ENCODE peak calls at places on chromosome 2, in nine cellular contexts. X is CD8-positive, alpha-beta T cell; A is astrocyte; K is prostate gland; F is A549; D is transverse colon; C is MM.1S; V is hepatocyte; M is SJSA1. P is an unnamed sample. For H3K4me1 and H3K9me3, the result is how much of the 10 kb centered on the place peaks cover.

GRCh38 chr2:239502430-239503221 is 101.8 kb upstream of the HDAC4 start:
- DNase-seq in X (no peak), A (no peak), K (no peak), F (no peak), D (no peak), C (no peak), V (no peak), M (no peak), P (no peak)

GRCh38 chr2:3282056-3282998 is 95.3 kb downstream of the EIPR1 start:
- DNase-seq in X (no peak), A (peak), K (peak), F (no peak), D (no peak), C (no peak), V (no peak), M (no peak), P (peak)

GRCh38 chr2:221791840-221792239 is 219.7 kb upstream of the EPHA4 start:
- DNase-seq in X (no peak), A (peak), K (no peak), F (no peak), D (no peak), C (no peak), V (no peak), M (no peak), P (no peak)

GRCh38 chr2:237867465-237867864 is 8.0 kb downstream of the RAMP1 start:
- DNase-seq in X (no peak), A (no peak), K (no peak), F (no peak), D (no peak), C (no peak), V (peak), M (no peak), P (no peak)

GRCh38 chr2:181680937-181681811 is 857 bp upstream of the NEUROD1 start:
- DNase-seq in X (no peak), A (no peak), K (no peak), F (no peak), D (no peak), C (no peak), V (no peak), M (no peak), P (no peak)

GRCh38 chr2:38440655-38441054 is 63.6 kb upstream of the ATL2 start:
- DNase-seq in X (no peak), A (no peak), K (peak), F (no peak), D (no peak), C (no peak), V (peak), M (no peak), P (no peak)

GRCh38 chr2:207202645-207203044 is 36.9 kb upstream of the KLF7 start:
- DNase-seq in X (no peak), A (peak), K (no peak), F (no peak), D (no peak), C (peak), V (peak), M (no peak), P (no peak)

GRCh38 chr2:40315684-40316083 is 136.2 kb downstream of the SLC8A1 start:
- DNase-seq in X (no peak), A (peak), K (no peak), F (no peak), D (no peak), C (no peak), V (no peak), M (no peak), P (no peak)

GRCh38 chr2:171309727-171310265 is 124.0 kb downstream of the METTL8 start:
- DNase-seq in X (no peak), A (no peak), K (no peak), F (no peak), D (no peak), C (no peak), V (no peak), M (no peak), P (no peak)

GRCh38 chr2:205650450-205650849 is 31.9 kb upstream of the NRP2 start:
- DNase-seq in X (no peak), A (peak), K (no peak), F (no peak), D (no peak), C (no peak), V (no peak), M (peak), P (no peak)

GRCh38 chr2:66134113-66134730 is 300.7 kb upstream of the MEIS1 start:
- DNase-seq in X (no peak), A (no peak), K (no peak), F (no peak), D (no peak), C (no peak), V (no peak), M (no peak), P (no peak)

GRCh38 chr2:3605013-3605961 is 10.4 kb downstream of the COLEC11 start:
- DNase-seq in X (no peak), A (peak), K (no peak), F (peak), D (no peak), C (no peak), V (no peak), M (no peak), P (peak)

GRCh38 chr2:68328901-68329300 is 9.2 kb upstream of the CNRIP1 start:
- DNase-seq in X (no peak), A (no peak), K (no peak), F (no peak), D (no peak), C (no peak), V (no peak), M (no peak), P (no peak)

GRCh38 chr2:157727693-157728092 is 99.0 kb upstream of the ACVR1C start:
- DNase-seq in X (no peak), A (no peak), K (no peak), F (no peak), D (no peak), C (no peak), V (no peak), M (no peak), P (no peak)

GRCh38 chr2:54107903-54108615 is 7.4 kb upstream of the ACYP2 start:
- DNase-seq in X (no peak), A (no peak), K (no peak), F (no peak), D (no peak), C (no peak), V (no peak), M (no peak), P (no peak)

GRCh38 chr2:43135583-43135982 is 90.8 kb downstream of the ZFP36L2 start:
- DNase-seq in X (no peak), A (no peak), K (no peak), F (no peak), D (no peak), C (no peak), V (peak), M (no peak), P (no peak)

GRCh38 chr2:107263596-107264090 is 377.7 kb upstream of the ST6GAL2 start:
- DNase-seq in X (no peak), A (no peak), K (no peak), F (no peak), D (no peak), C (no peak), V (no peak), M (no peak), P (no peak)

GRCh38 chr2:189933041-189933440 is 129.5 kb downstream of the MSTN start:
- DNase-seq in X (no peak), A (no peak), K (no peak), F (no peak), D (no peak), C (peak), V (no peak), M (peak), P (no peak)

GRCh38 chr2:240451108-240451611 is 15.7 kb downstream of the GPC1 start:
- DNase-seq in X (no peak), A (no peak), K (peak), F (no peak), D (no peak), C (no peak), V (no peak), M (no peak), P (no peak)

GRCh38 chr2:121338281-121338680 is 53.3 kb upstream of the TFCP2L1 start:
- DNase-seq in X (no peak), A (no peak), K (no peak), F (no peak), D (no peak), C (no peak), V (no peak), M (no peak), P (no peak)

GRCh38 chr2:16625201-16625729 is 40.4 kb downstream of the CYRIA start:
- DNase-seq in X (no peak), A (no peak), K (no peak), F (no peak), D (peak), C (no peak), V (no peak), M (no peak), P (peak)

GRCh38 chr2:174198846-174199564 is 49.3 kb downstream of the OLA1 start:
- DNase-seq in X (no peak), A (peak), K (no peak), F (no peak), D (no peak), C (no peak), V (no peak), M (peak), P (no peak)
- H3K4me1 ChIP-seq in X (under half), A (under half), K (under half), F (under half), D (under half), C (under half), V (under half), M (under half), P (under half)

GRCh38 chr2:224293976-224294375 is 107.9 kb downstream of the FAM124B start:
- DNase-seq in X (no peak), A (no peak), K (no peak), F (no peak), D (no peak), C (no peak), V (no peak), M (no peak), P (no peak)
- H3K27ac ChIP-seq in X (no peak), A (no peak), K (no peak), F (no peak), D (no peak), C (no peak), V (no peak), M (no peak), P (no peak)

DNA sequence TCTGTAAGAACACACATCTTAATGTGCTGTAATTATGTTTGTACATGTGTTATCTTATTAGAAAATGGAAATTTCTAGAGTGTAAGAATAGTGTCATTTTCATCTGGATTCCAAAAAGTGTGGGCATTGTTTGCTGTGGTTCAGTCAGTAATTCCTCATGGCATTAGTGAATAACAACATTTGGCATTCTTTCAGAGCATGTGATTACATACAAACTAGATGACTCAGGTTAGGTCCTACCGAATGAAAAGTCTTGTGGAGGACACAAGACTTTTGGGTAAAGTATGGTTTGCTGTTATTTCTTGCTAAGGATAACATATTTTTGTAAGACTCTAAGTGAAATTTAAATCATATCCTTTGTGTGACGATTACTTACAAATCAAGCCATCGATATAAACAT is 593.1 kb upstream of the NRXN1 start:
- DNase-seq in X (no peak), A (peak), K (no peak), F (no peak), D (no peak), C (no peak), V (no peak), M (no peak), P (no peak)
- H3K9me3 ChIP-seq in X (under half), A (under half), K (under half), F (under half), D (under half), C (under half), V (under half), M (under half), P (under half)

DNA sequence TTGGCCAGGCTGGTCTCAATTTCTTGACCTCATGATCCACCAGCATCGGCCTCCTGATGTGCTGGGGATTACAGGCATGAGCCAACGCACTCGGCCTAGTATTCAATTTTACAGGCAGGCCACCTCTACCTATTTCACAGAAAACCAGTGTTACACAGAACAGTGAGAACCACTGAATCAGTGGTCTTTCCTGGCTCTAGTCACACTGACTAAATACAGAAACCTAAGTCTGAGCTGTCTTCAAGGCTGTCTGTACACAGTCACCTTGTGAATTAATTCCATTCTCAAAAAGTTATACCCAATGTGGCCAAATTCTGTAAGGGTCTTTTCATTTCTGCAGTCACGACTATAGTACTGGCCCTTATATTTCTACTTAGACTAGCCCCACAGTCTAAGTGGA is 3.5 kb downstream of the RNF149 start:
- DNase-seq in X (no peak), A (no peak), K (no peak), F (no peak), D (no peak), C (no peak), V (no peak), M (no peak), P (no peak)
- H3K4me1 ChIP-seq in X (half or more), A (under half), K (under half), F (under half), D (under half), C (under half), V (under half), M (under half), P (under half)

GRCh38 chr2:198141726-198142125 is 337.3 kb downstream of the PLCL1 start:
- DNase-seq in X (no peak), A (no peak), K (no peak), F (no peak), D (no peak), C (no peak), V (no peak), M (no peak), P (no peak)

GRCh38 chr2:198137733-198138132 is 333.3 kb downstream of the PLCL1 start:
- DNase-seq in X (no peak), A (no peak), K (no peak), F (no peak), D (no peak), C (no peak), V (no peak), M (no peak), P (no peak)

GRCh38 chr2:198143793-198144192 is 339.4 kb downstream of the PLCL1 start:
- DNase-seq in X (no peak), A (no peak), K (no peak), F (no peak), D (no peak), C (no peak), V (no peak), M (no peak), P (no peak)

GRCh38 chr2:198144621-198145020 is 340.2 kb downstream of the PLCL1 start:
- DNase-seq in X (no peak), A (no peak), K (no peak), F (no peak), D (no peak), C (no peak), V (no peak), M (no peak), P (no peak)

GRCh38 chr2:198143156-198143555 is 338.8 kb downstream of the PLCL1 start:
- DNase-seq in X (no peak), A (no peak), K (no peak), F (no peak), D (no peak), C (no peak), V (no peak), M (no peak), P (no peak)
- H3K27ac ChIP-seq in X (no peak), A (no peak), K (no peak), F (no peak), D (no peak), C (no peak), V (no peak), M (no peak), P (no peak)

DNA sequence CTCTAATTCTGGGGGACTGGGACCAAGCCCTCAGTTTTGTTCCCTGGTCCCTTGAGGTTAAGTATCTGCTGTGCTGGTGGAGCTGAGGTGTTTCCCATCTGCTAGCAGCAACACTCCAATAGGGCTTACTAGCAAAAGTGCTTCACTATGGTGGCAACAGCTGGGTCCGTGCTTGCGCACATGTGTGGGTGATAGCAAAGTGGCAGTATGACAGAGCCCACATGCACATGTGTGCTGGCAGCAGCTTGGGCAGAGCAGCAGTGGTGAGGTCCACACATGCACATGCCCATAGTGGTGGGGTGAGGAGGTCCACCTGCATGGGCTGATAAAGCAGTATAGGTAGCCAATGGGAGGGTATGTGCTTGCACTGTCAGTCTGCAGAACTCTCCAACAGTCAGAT is 1723.7 kb downstream of the SUCLG1 start:
- DNase-seq in X (no peak), A (no peak), K (no peak), F (no peak), D (no peak), C (no peak), V (no peak), M (no peak), P (no peak)
- H3K9me3 ChIP-seq in X (under half), A (under half), K (under half), F (under half), D (under half), C (under half), V (under half), M (under half), P (under half)

GRCh38 chr2:152336103-152336853 is 1.3 kb downstream of the FMNL2 start:
- DNase-seq in X (no peak), A (peak), K (peak), F (peak), D (peak), C (peak), V (peak), M (peak), P (peak)

GRCh38 chr2:152335851-152336102 is 803 bp downstream of the FMNL2 start:
- DNase-seq in X (no peak), A (no peak), K (no peak), F (peak), D (no peak), C (no peak), V (no peak), M (no peak), P (no peak)

GRCh38 chr2:152337511-152337903 is 2.5 kb downstream of the FMNL2 start:
- DNase-seq in X (no peak), A (no peak), K (no peak), F (no peak), D (no peak), C (no peak), V (no peak), M (no peak), P (no peak)

GRCh38 chr2:152335016-152335850 is at the start of gene FMNL2:
- DNase-seq in X (no peak), A (peak), K (peak), F (peak), D (peak), C (peak), V (peak), M (peak), P (peak)

GRCh38 chr2:152336854-152337510 is 2.0 kb downstream of the FMNL2 start:
- DNase-seq in X (no peak), A (peak), K (peak), F (peak), D (peak), C (no peak), V (peak), M (peak), P (peak)
- H3K4me1 ChIP-seq in X (under half), A (under half), K (under half), F (under half), D (under half), C (under half), V (under half), M (under half), P (under half)

GRCh38 chr2:127638361-127639110 is 7.4 kb upstream of the GPR17 start:
- DNase-seq in X (no peak), A (no peak), K (no peak), F (no peak), D (no peak), C (no peak), V (peak), M (no peak), P (no peak)

GRCh38 chr2:127639111-127639474 is 6.9 kb upstream of the GPR17 start:
- DNase-seq in X (no peak), A (no peak), K (no peak), F (no peak), D (no peak), C (no peak), V (no peak), M (no peak), P (no peak)

GRCh38 chr2:127641846-127642510 is 4.0 kb upstream of the GPR17 start:
- DNase-seq in X (peak), A (no peak), K (no peak), F (no peak), D (no peak), C (no peak), V (no peak), M (no peak), P (no peak)

GRCh38 chr2:127641133-127641532 is 4.8 kb upstream of the GPR17 start:
- DNase-seq in X (no peak), A (no peak), K (no peak), F (no peak), D (no peak), C (no peak), V (no peak), M (no peak), P (no peak)

GRCh38 chr2:127640082-127641072 is 5.6 kb upstream of the GPR17 start:
- DNase-seq in X (no peak), A (no peak), K (no peak), F (no peak), D (no peak), C (no peak), V (no peak), M (no peak), P (no peak)
- H3K27ac ChIP-seq in X (peak), A (no peak), K (no peak), F (no peak), D (peak), C (no peak), V (no peak), M (no peak), P (no peak)

DNA sequence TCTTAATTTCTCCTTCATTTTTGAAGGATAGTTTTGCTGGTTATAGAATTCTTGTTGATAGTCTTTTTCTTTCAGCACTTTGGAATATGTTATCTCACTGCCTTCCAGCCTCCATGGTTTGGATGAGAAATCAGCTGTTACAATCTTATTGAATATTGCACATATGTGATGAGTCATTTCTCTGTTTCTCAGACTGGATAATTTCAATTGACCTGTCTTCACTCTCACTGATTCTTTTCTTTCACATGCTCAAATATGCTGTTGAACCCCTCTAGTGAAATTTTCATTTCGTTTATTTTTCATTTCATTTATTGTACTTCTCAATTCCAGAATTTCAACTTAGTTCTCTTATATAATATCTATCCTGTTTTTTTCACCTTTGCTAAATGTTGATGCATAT is 22.2 kb downstream of the PDK1 start:
- DNase-seq in X (no peak), A (no peak), K (no peak), F (no peak), D (no peak), C (no peak), V (no peak), M (no peak), P (no peak)
- H3K9me3 ChIP-seq in X (under half), A (under half), K (under half), F (under half), D (under half), C (under half), V (under half), M (under half), P (under half)